ENCODE peak calls at places on chromosomes 4 and X, in ten cellular contexts. W, R, Z, J, D, C, N, Q, L and H are unnamed samples. For H3K4me1, the result is how much of the 10 kb centered on the place peaks cover.

GRCh38 chr4:8115203-8115520 is 43.5 kb downstream of the ABLIM2 start:
- DNase-seq in C (no peak), L (no peak), N (no peak), R (no peak), J (no peak), Q (no peak), D (no peak), Z (no peak), W (no peak), H (no peak)

GRCh38 chr4:42865572-42866189 is 26.8 kb upstream of the GRXCR1 start:
- DNase-seq in D (peak), C (peak), L (peak), N (peak), Q (peak), Z (peak), R (peak), J (peak), W (peak), H (peak)

GRCh38 chr4:111475001-111475400 is 670.3 kb upstream of the FAM241A start:
- DNase-seq in Z (no peak), N (peak), W (peak), Q (no peak), R (no peak), L (peak), C (no peak), J (peak), D (peak), H (no peak)

GRCh38 chr4:10442976-10443375 is 14.2 kb downstream of the ZNF518B start:
- DNase-seq in N (no peak), L (no peak), J (peak), W (no peak), Z (no peak), D (no peak), Q (no peak), C (no peak), R (no peak), H (no peak)

GRCh38 chr4:113840850-113841249 is 79.3 kb upstream of the CAMK2D start:
- DNase-seq in C (no peak), L (no peak), D (no peak), N (no peak), R (no peak), Q (no peak), Z (no peak), W (no peak), J (no peak), H (no peak)

GRCh38 chr4:183264614-183265013 is 55.5 kb downstream of the CLDN22 start:
- DNase-seq in D (no peak), J (peak), R (no peak), Q (no peak), C (no peak), Z (no peak), W (peak), N (no peak), L (no peak), H (no peak)

GRCh38 chr4:99091174-99091573 is 2.6 kb upstream of the ADH5 start:
- DNase-seq in Q (no peak), C (no peak), J (no peak), N (no peak), R (no peak), L (no peak), Z (no peak), D (no peak), W (no peak), H (no peak)

GRCh38 chrX:34810364-34810763 is 132.2 kb upstream of the FAM47B start:
- DNase-seq in L (no peak), J (peak), W (peak), N (no peak), C (peak), R (no peak), D (no peak), Q (no peak), Z (no peak), H (no peak)

DNA sequence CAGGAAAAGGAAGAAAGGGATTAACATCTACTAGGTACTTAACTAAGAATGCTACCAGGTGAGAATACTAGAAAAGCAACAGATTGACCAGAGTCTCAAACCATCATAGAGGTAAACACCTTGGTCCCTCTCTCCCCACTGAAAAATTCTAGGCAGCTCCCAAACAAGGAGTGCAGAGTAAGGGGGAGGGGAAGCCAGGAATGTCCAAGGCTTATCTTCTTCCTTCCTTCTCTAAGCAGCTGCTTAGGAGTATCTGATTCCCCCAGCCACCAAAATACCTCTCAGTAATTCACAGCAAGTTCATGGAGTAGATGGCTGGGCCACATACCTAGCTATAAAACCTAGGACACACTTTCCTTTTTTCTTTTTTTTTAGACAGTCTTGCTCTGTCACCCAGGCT is 80.7 kb downstream of the APBB2 start:
- DNase-seq in L (no peak), Z (no peak), W (no peak), C (peak), R (no peak), N (no peak), J (no peak), D (peak), Q (no peak), H (no peak)
- H3K4me2 ChIP-seq in L (no peak), Z (no peak), W (no peak), C (peak), R (peak), N (peak), J (no peak), D (peak), Q (no peak), H (no peak)

GRCh38 chr4:77599378-77599777 is 6.2 kb upstream of the CXCL13 start:
- DNase-seq in C (peak), N (peak), Z (peak), J (peak), R (peak), D (peak), W (peak), L (peak), Q (no peak), H (peak)
- H3K4me1 ChIP-seq in C (under half), N (under half), Z (under half), J (under half), R (under half), D (under half), W (under half), L (under half), Q (under half), H (under half)

GRCh38 chr4:80489798-80490197 is 154.3 kb downstream of the CFAP299 start:
- DNase-seq in R (peak), J (no peak), Z (no peak), L (no peak), W (no peak), Q (no peak), C (no peak), N (no peak), D (no peak), H (peak)
- H3K4me2 ChIP-seq in R (peak), J (no peak), Z (no peak), L (no peak), W (no peak), Q (no peak), C (no peak), N (no peak), D (no peak), H (peak)

DNA sequence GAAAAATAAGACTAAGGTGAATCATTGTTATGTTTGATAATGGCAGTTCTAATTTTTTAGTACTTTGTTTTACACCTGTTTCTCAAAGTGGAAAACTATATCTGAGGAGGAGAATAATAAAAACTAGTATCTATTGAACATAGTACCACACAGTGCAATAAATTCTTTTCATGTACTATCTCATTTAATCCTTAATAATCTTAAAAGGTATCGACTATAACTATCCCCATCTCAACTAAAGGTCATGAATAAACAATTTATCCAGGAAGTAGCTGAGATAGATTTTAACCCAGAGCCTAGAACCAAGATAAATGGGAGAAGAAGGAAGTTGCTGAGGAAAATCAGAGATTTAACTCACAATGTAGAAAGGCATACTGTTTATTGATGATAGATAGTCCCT is 2.5 kb downstream of the CHIC2 start:
- DNase-seq in L (no peak), R (no peak), Q (no peak), N (no peak), D (no peak), W (no peak), Z (no peak), J (no peak), C (no peak), H (no peak)
- H3K4me1 ChIP-seq in L (under half), R (half or more), Q (half or more), N (under half), D (under half), W (under half), Z (under half), J (under half), C (half or more), H (half or more)

GRCh38 chrX:132217203-132218073 is 1.8 kb downstream of the RAP2C start:
- DNase-seq in C (peak), L (peak), N (peak), Z (peak), Q (peak), J (peak), R (peak), D (peak), W (peak), H (peak)
- H3K4me2 ChIP-seq in C (peak), L (peak), N (peak), Z (peak), Q (peak), J (peak), R (peak), D (peak), W (no peak), H (peak)

GRCh38 chr4:4666187-4666586 is 124.3 kb upstream of the STX18 start:
- DNase-seq in Q (no peak), L (no peak), D (no peak), Z (no peak), R (no peak), C (no peak), W (no peak), N (no peak), J (no peak), H (no peak)

GRCh38 chr4:4670869-4671268 is 129.0 kb upstream of the STX18 start:
- DNase-seq in C (no peak), L (no peak), J (peak), Z (no peak), R (no peak), D (no peak), N (no peak), Q (no peak), W (no peak), H (no peak)

GRCh38 chr4:4666693-4667642 is 125.1 kb upstream of the STX18 start:
- DNase-seq in C (no peak), J (peak), Z (no peak), W (peak), D (peak), Q (no peak), R (no peak), L (peak), N (no peak), H (no peak)

GRCh38 chr4:4668355-4669210 is 126.7 kb upstream of the STX18 start:
- DNase-seq in W (no peak), Z (no peak), C (no peak), Q (no peak), J (peak), R (no peak), L (no peak), D (no peak), N (no peak), H (no peak)

DNA sequence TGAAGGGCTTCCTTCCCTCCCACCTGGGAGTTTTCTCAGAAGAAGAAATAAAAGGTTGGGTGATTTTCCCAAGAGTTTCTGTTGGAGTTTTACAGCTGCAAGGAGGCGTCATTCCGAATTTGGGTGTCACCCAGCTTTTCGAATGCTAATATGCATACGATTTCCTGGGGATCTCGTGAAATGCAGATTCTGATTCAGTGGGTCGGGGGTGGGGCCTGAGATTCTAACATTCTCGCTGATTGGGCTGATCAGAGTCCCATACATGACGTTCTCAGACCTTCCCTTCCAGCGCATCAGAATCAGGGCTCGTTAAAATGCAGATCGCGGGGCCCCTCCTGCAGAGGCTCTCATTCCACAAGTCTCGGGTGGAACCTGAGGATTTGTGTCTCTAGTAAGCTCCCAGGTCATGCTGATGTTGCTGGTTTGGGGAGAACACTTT is 125.8 kb upstream of the STX18 start:
- DNase-seq in W (no peak), C (no peak), N (no peak), J (no peak), L (no peak), D (peak), Z (no peak), R (no peak), Q (no peak), H (no peak)
- H3K4me1 ChIP-seq in W (under half), C (under half), N (half or more), J (under half), L (under half), D (under half), Z (under half), R (under half), Q (under half), H (under half)

DNA sequence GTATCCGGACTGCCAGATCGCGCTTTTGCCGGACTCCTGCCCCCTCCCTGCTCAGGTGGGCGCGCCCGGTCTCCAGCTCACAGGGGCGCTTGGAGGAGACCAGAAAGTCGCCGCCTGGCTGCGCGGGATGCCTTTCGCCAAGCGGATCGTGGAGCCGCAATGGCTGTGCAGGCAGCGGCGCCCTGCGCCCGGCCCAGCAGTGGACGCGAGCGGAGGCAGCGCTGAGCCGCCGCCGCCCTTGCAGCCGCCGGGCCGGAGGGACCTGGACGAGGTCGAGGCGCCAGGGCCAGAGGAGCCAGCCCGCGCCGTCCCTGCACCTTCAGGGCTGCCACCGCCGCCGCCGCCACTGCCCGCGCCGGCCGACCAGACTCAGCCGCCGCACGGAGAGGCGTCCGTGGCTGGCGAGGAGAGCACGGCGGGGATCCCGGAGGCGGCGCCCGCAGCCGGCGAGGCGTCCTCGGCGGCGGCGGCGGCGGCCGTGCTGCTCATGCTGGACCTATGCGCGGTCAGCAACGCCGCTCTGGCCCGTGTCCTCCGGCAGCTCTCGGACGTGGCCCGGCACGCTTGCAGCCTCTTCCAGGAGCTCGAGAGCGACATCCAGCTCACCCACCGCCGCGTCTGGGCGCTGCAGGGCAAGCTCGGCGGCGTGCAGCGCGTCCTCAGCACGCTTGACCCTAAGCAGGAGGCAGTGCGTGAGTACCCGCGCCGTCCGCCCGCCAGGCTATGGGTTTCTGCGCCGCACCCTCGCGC is 806 bp downstream of the NHS start:
- DNase-seq in N (no peak), Q (no peak), L (peak), Z (peak), D (peak), R (no peak), J (peak), W (peak), C (peak), H (no peak)
- H3K4me2 ChIP-seq in N (peak), Q (no peak), L (peak), Z (peak), D (peak), R (no peak), J (peak), W (peak), C (peak), H (no peak)